ENCODE peak calls at places on chromosomes 13 and 19, in nine cellular contexts. Z, X, F, V, J, R, A, I and N are unnamed samples.

GRCh38 chr13:94674609-94675348 is 37.6 kb downstream of the SOX21 start:
- DNase-seq in R (peak), A (no peak), Z (peak), X (peak), V (peak), I (peak), F (peak), J (peak), N (peak)

GRCh38 chr13:63351533-63351932 is 1935.9 kb upstream of the PCDH20 start:
- DNase-seq in J (no peak), F (no peak), V (no peak), I (peak), A (no peak), R (no peak), X (no peak), Z (no peak), N (no peak)

GRCh38 chr13:75492389-75492788 is 10.4 kb upstream of the TBC1D4 start:
- DNase-seq in F (no peak), A (no peak), I (no peak), R (no peak), J (no peak), X (no peak), V (no peak), Z (no peak), N (no peak)

GRCh38 chr19:38233740-38234251 is 9.8 kb upstream of the DPF1 start:
- DNase-seq in R (peak), J (peak), A (peak), X (peak), F (peak), I (peak), V (peak), Z (no peak), N (peak)

GRCh38 chr19:46748325-46749109 is 2.3 kb upstream of the STRN4 start:
- DNase-seq in V (peak), R (peak), J (peak), F (peak), X (peak), Z (no peak), I (no peak), A (peak), N (peak)

GRCh38 chr19:32830231-32831014 is 39.1 kb downstream of the SLC7A9 start:
- DNase-seq in I (peak), J (no peak), A (no peak), Z (no peak), V (no peak), R (no peak), F (no peak), X (no peak), N (no peak)

GRCh38 chr19:45439190-45439568 is 15.5 kb upstream of the ERCC1 start:
- DNase-seq in J (no peak), A (no peak), Z (no peak), I (no peak), V (no peak), X (no peak), R (no peak), F (no peak), N (no peak)

GRCh38 chr13:41284512-41285288 is 21.3 kb upstream of the MTRF1 start:
- DNase-seq in F (no peak), I (peak), R (no peak), X (no peak), A (no peak), J (no peak), Z (no peak), V (no peak), N (peak)

GRCh38 chr13:73158851-73159250 is 100.0 kb downstream of the KLF5 start:
- DNase-seq in Z (no peak), R (no peak), I (peak), X (no peak), F (no peak), V (no peak), A (no peak), J (no peak), N (peak)

GRCh38 chr13:114002771-114003321 is 29.0 kb upstream of the C13orf46 start:
- DNase-seq in A (no peak), R (no peak), I (no peak), X (no peak), V (no peak), J (no peak), Z (no peak), F (no peak), N (no peak)

GRCh38 chr13:78121459-78122348 is 203.1 kb upstream of the EDNRB start:
- DNase-seq in I (peak), X (peak), V (no peak), F (peak), J (no peak), A (no peak), Z (peak), R (peak), N (peak)

GRCh38 chr13:19782049-19782726 is 557 bp downstream of the PSPC1 start:
- DNase-seq in V (peak), A (peak), R (no peak), Z (no peak), X (no peak), F (peak), I (no peak), J (peak), N (peak)